ENCODE peak calls at places on chromosomes 7 and 10, in six cellular contexts. O is spleen, Y is NCI-H1417, H is mesenchymal stem cell, Z is putamen, B is ELR. E is an unnamed sample.

GRCh38 chr7:96282835-96283234 is 39.1 kb downstream of the SLC25A13 start:
- DNase-seq in H (no peak), O (no peak), B (no peak), Z (no peak), Y (no peak), E (no peak)

GRCh38 chr7:93301736-93302135 is 69.6 kb downstream of the VPS50 start:
- DNase-seq in Y (no peak), B (no peak), O (no peak), Z (no peak), H (no peak), E (no peak)

GRCh38 chr10:72595436-72595835 is 30.4 kb downstream of the MICU1 start:
- DNase-seq in Z (no peak), O (no peak), Y (no peak), B (no peak), H (no peak), E (no peak)

GRCh38 chr7:66145404-66145843 is 30.8 kb downstream of the CRCP start:
- DNase-seq in Y (no peak), B (no peak), H (peak), O (no peak), Z (no peak), E (no peak)

GRCh38 chr10:128036746-128037542 is 89.3 kb downstream of the MKI67 start:
- DNase-seq in B (peak), Z (no peak), Y (no peak), H (peak), O (peak), E (no peak)

GRCh38 chr7:102409340-102409739 is 13.2 kb downstream of the PRKRIP1 start:
- DNase-seq in O (no peak), B (no peak), Z (no peak), H (no peak), Y (no peak), E (no peak)

GRCh38 chr10:10613654-10614244 is 403.9 kb upstream of the CELF2 start:
- DNase-seq in O (no peak), B (no peak), H (peak), Z (no peak), Y (no peak), E (no peak)

GRCh38 chr7:190196-190595 is 2.2 kb upstream of the FAM20C start:
- DNase-seq in B (no peak), Y (no peak), Z (no peak), O (no peak), H (no peak), E (no peak)

GRCh38 chr10:42941245-42941644 is 135.6 kb upstream of the RET start:
- DNase-seq in Y (no peak), O (peak), B (no peak), Z (no peak), H (no peak), E (no peak)

E was measured in cardiac septum.